ENCODE peak calls at places on chromosomes 1 and 21, in four cellular contexts. Q is A549, X is HepG2, R is GM12878. G is an unnamed sample.

GRCh38 chr1:81020506-81020905 is 780.2 kb upstream of the ADGRL2 start:
- DNase-seq in Q (no peak), X (no peak), R (no peak), G (no peak)

GRCh38 chr1:203135636-203136305 is 8.2 kb downstream of the ADORA1 start:
- DNase-seq in Q (no peak), X (no peak), R (no peak), G (no peak)

GRCh38 chr21:17264182-17264581 is 248.7 kb upstream of the CXADR start:
- DNase-seq in Q (no peak), X (no peak), R (no peak), G (no peak)

GRCh38 chr1:63317007-63317813 is 5.2 kb upstream of the FOXD3 start:
- DNase-seq in Q (peak; percentile 71), X (peak; percentile 41), R (no peak), G (peak; percentile 83)

GRCh38 chr1:229349463-229350385 is 6.9 kb upstream of the CCSAP start:
- DNase-seq in Q (no peak), X (no peak), R (no peak), G (no peak)

GRCh38 chr1:204885790-204886189 is 15.1 kb downstream of the NFASC start:
- DNase-seq in Q (no peak), X (no peak), R (no peak), G (no peak)

GRCh38 chr1:180519846-180520245 is 17.5 kb upstream of the ACBD6 start:
- DNase-seq in Q (no peak), X (no peak), R (no peak), G (no peak)

GRCh38 chr1:9182784-9183257 is 51.8 kb upstream of the H6PD start:
- DNase-seq in Q (no peak), X (no peak), R (no peak), G (no peak)

GRCh38 chr1:147225193-147225730 is at the start of gene FMO5:
- DNase-seq in Q (peak; percentile 76), X (no peak), R (no peak), G (peak; percentile 61)

GRCh38 chr1:53511933-53512806 is 53.0 kb downstream of the DMRTB1 start:
- DNase-seq in Q (no peak), X (no peak), R (no peak), G (no peak)

GRCh38 chr1:81111818-81112217 is 688.9 kb upstream of the ADGRL2 start:
- DNase-seq in Q (no peak), X (no peak), R (no peak), G (no peak)

GRCh38 chr1:101203812-101204540 is 32.8 kb upstream of the S1PR1 start:
- DNase-seq in Q (no peak), X (no peak), R (no peak), G (no peak)

GRCh38 chr1:49622877-49623276 is 400.9 kb downstream of the AGBL4 start:
- DNase-seq in Q (no peak), X (no peak), R (no peak), G (no peak)

GRCh38 chr1:36380003-36380631 is 5.6 kb downstream of the STK40 start:
- DNase-seq in Q (no peak), X (peak; percentile 65), R (no peak), G (no peak)

GRCh38 chr1:219304227-219305226 is 130.8 kb downstream of the LYPLAL1 start:
- DNase-seq in Q (peak; percentile 30), X (no peak), R (no peak), G (no peak)

GRCh38 chr1:45785583-45785982 is 17.8 kb upstream of the MAST2 start:
- DNase-seq in Q (no peak), X (no peak), R (peak; percentile 53), G (no peak)

GRCh38 chr1:214184992-214185391 is 96.0 kb upstream of the SMYD2 start:
- DNase-seq in Q (no peak), X (no peak), R (no peak), G (no peak)

GRCh38 chr1:157369808-157370521 is 182.3 kb downstream of the FCRL5 start:
- DNase-seq in Q (peak; percentile 49), X (peak; percentile 52), R (peak; percentile 30), G (peak; percentile 67)

GRCh38 chr21:26061437-26061836 is 109.1 kb downstream of the APP start:
- DNase-seq in Q (no peak), X (no peak), R (no peak), G (no peak)

GRCh38 chr1:228151526-228151925 is 1.8 kb downstream of the GJC2 start:
- DNase-seq in Q (no peak), X (no peak), R (no peak), G (no peak)

GRCh38 chr1:29709711-29710169 is 473.4 kb downstream of the PTPRU start:
- DNase-seq in Q (no peak), X (no peak), R (no peak), G (no peak)

GRCh38 chr1:162328507-162328906 is 48.1 kb downstream of the SPATA46 start:
- DNase-seq in Q (no peak), X (no peak), R (no peak), G (no peak)

GRCh38 chr1:98794196-98794886 is 132.8 kb downstream of the SNX7 start:
- DNase-seq in Q (peak; percentile 21), X (peak; percentile 42), R (peak; percentile 15), G (peak; percentile 28)

GRCh38 chr1:86616871-86617270 is 70.0 kb downstream of the CLCA4 start:
- DNase-seq in Q (no peak), X (no peak), R (peak; percentile 75), G (no peak)

GRCh38 chr1:44628962-44629756 is 45.1 kb downstream of the TMEM53 start:
- DNase-seq in Q (no peak), X (no peak), R (no peak), G (peak; percentile 38)

GRCh38 chr1:36349839-36350238 is 26.4 kb upstream of the EVA1B start:
- DNase-seq in Q (no peak), X (no peak), R (no peak), G (no peak)

GRCh38 chr1:89620664-89621063 is 12.3 kb upstream of the LRRC8C start:
- DNase-seq in Q (no peak), X (no peak), R (no peak), G (no peak)

GRCh38 chr21:37531402-37532042 is 164.9 kb downstream of the DYRK1A start:
- DNase-seq in Q (no peak), X (no peak), R (no peak), G (no peak)

GRCh38 chr1:27589441-27589840 is 14.5 kb downstream of the AHDC1 start:
- DNase-seq in Q (no peak), X (no peak), R (no peak), G (no peak)

GRCh38 chr1:60540176-60540575 is 466.6 kb upstream of the C1orf87 start:
- DNase-seq in Q (no peak), X (no peak), R (no peak), G (no peak)

GRCh38 chr1:60535713-60536112 is 462.1 kb upstream of the C1orf87 start:
- DNase-seq in Q (no peak), X (no peak), R (no peak), G (no peak)
- TF ChIP-seq SMC3 in Q (no peak), X (no peak), R (no peak), G (no peak)

GRCh38 chr1:58932820-58933598 is 149.2 kb upstream of the JUN start:
- DNase-seq in Q (peak; percentile 46), X (peak; percentile 38), R (no peak), G (no peak)
- TF ChIP-seq HDAC2 in Q (no peak), X (no peak), R (no peak), G (no peak)

GRCh38 chr1:226110249-226111108 is 48.0 kb downstream of the H3-3A start:
- DNase-seq in Q (peak; percentile 58), X (no peak), R (peak; percentile 41), G (peak; percentile 88)
- TF ChIP-seq POLR2A in Q (no peak), X (no peak), R (peak; percentile 95), G (peak; percentile 60)

GRCh38 chr1:19067187-19067911 is 110.9 kb upstream of the IFFO2 start:
- DNase-seq in Q (no peak), X (peak; percentile 82), R (no peak), G (no peak)
- TF ChIP-seq SMC3 in Q (no peak), X (no peak), R (no peak), G (no peak)

DNA sequence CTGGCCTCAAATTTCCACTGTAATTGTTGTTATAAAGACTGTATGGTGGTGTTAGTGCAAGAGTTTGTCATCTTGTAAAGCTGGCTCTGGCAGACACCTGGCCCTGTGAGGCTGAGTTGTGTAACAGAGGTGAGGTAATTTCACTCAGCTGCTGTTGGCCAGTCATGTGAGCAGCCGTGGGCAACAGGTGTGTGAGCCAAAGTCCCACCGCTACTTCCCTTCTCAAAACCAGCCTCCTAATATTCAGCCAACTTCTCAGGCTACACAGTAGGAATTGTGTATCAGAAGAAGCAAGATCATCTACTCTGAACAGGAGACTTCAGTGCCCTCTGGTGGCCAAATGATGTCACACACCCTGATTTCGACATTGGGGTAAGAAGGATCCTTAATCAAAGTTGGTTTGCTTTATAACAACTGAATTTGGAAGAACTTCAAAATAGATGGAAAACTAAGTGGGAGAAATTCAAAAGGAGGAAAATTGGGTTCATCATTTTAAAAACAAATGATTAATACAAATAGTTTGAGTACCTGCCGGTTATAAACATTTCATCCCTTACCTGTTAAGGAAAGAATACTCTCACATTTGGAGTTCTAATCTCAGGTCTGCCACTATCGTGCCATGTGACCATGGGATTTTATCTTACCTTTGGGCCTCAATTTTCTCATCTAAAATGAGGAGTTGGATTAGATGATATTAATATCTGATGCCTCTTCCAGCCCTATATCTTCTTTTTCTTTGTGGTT is 2.6 kb upstream of the CREG1 start:
- DNase-seq in Q (peak; percentile 72), X (peak; percentile 58), R (no peak), G (peak; percentile 71)
- TF ChIP-seq HDAC2 in Q (no peak), X (no peak), R (no peak), G (no peak)

DNA sequence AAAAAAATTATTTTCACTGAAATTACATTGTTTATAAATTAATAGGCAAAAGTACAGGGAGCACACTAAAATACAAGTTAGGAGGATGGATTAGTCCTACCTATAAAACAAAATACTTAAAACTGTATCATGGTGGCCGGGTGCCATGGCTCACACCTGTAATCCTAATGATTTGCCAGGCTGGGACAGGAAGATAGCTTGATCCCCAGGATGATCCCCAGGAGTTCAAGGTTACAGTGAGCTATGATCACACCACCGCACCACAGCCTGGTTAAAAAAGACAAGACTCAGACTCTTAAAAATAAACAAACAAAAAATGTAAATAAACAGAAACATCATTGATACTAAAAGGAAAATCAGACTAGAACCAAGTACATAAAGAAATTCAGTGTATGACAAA is 53.5 kb downstream of the ASH1L start:
- DNase-seq in Q (no peak), X (no peak), R (no peak), G (no peak)
- TF ChIP-seq POLR2A in Q (no peak), X (no peak), R (no peak), G (no peak)

DNA sequence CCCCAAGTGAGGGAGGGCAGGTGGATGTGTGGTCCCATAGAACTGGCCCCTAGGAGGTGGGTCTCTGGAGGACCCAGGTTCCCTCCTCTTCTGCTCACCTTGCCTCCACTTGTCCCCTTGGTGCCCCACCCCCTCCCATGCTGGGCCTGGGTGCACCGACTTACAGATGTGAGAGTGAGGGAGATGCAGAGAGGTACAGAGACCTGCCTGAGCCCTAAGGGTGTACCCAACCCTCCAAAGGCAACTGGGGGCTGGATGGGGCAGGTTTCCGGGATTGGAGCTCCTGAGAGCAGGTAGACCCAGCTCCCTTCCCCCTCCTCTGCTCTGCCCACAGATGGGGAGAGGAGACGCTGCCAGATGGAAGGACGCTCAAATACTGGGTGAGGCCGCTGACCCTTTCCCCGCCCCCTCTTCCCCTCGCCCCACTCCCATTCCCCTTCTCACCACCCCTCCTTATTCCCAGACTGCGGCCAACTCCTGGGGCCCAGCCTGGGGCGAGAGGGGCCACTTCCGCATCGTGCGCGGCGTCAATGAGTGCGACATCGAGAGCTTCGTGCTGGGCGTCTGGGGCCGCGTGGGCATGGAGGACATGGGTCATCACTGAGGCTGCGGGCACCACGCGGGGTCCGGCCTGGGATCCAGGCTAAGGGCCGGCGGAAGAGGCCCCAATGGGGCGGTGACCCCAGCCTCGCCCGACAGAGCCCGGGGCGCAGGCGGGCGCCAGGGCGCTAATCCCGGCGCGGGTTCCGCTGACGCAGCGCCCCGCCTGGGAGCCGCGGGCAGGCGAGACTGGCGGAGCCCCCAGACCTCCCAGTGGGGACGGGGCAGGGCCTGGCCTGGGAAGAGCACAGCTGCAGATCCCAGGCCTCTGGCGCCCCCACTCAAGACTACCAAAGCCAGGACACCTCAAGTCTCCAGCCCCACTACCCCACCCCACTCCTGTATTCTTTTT is 10.3 kb downstream of the TINAGL1 start:
- DNase-seq in Q (no peak), X (no peak), R (no peak), G (no peak)
- TF ChIP-seq SMC3 in Q (no peak), X (no peak), R (no peak), G (no peak)

G was measured in K562.